ENCODE peak calls at places on chromosomes 4 and X, in six cellular contexts. W, F, V, N, X and O are unnamed samples.

GRCh38 chr4:72820107-72820506 is 249.4 kb downstream of the COX18 start:
- DNase-seq in W (no peak), F (no peak), V (no peak), N (no peak), X (no peak), O (no peak)

GRCh38 chr4:76601791-76602190 is 166.8 kb downstream of the SHROOM3 start:
- DNase-seq in W (no peak), F (no peak), V (peak; percentile 27), N (no peak), X (no peak), O (no peak)

GRCh38 chr4:86935499-86935832 is 655 bp downstream of the AFF1 start:
- DNase-seq in W (no peak), F (no peak), V (no peak), N (no peak), X (peak; percentile 10), O (no peak)

GRCh38 chr4:81214144-81214517 is 891 bp downstream of the PRKG2 start:
- DNase-seq in W (no peak), F (no peak), V (no peak), N (no peak), X (no peak), O (no peak)

GRCh38 chr4:123986268-123986798 is 589.7 kb downstream of the SPRY1 start:
- DNase-seq in W (peak; percentile 50), F (no peak), V (no peak), N (no peak), X (no peak), O (peak; percentile 57)

GRCh38 chrX:22196151-22196550 is 76.6 kb upstream of the CBLL2 start:
- DNase-seq in W (no peak), F (no peak), V (no peak), N (no peak), X (no peak), O (no peak)

GRCh38 chrX:69759921-69760625 is 144.2 kb downstream of the EDA start:
- DNase-seq in W (no peak), F (no peak), V (no peak), N (no peak), X (no peak), O (no peak)

GRCh38 chrX:48558270-48558669 is 16.0 kb upstream of the RBM3 start:
- DNase-seq in W (peak; percentile 27), F (no peak), V (no peak), N (no peak), X (no peak), O (no peak)

GRCh38 chr4:145231906-145232700 is 51.7 kb upstream of the OTUD4 start:
- DNase-seq in W (peak; percentile 15), F (no peak), V (no peak), N (no peak), X (no peak), O (peak; percentile 12)

GRCh38 chr4:54433686-54434085 is 204.6 kb downstream of the PDGFRA start:
- DNase-seq in W (no peak), F (no peak), V (no peak), N (no peak), X (no peak), O (no peak)

GRCh38 chr4:10664408-10664807 is 20.2 kb downstream of the CLNK start:
- DNase-seq in W (peak; percentile 32), F (no peak), V (no peak), N (no peak), X (no peak), O (peak; percentile 88)

GRCh38 chrX:119003462-119003861 is 29.0 kb downstream of the LONRF3 start:
- DNase-seq in W (no peak), F (no peak), V (no peak), N (no peak), X (no peak), O (no peak)

GRCh38 chrX:67693928-67694327 is 150.1 kb downstream of the AR start:
- DNase-seq in W (no peak), F (no peak), V (no peak), N (no peak), X (no peak), O (no peak)

GRCh38 chrX:44914532-44915198 is 41.7 kb downstream of the KDM6A start:
- DNase-seq in W (no peak), F (no peak), V (no peak), N (no peak), X (no peak), O (no peak)

GRCh38 chrX:152588206-152588605 is 49.5 kb upstream of the GABRQ start:
- DNase-seq in W (no peak), F (no peak), V (no peak), N (no peak), X (no peak), O (no peak)

GRCh38 chrX:7638053-7638452 is 204.9 kb upstream of the VCX start:
- DNase-seq in W (no peak), F (no peak), V (no peak), N (no peak), X (no peak), O (no peak)

GRCh38 chr4:186074189-186074588 is 5.2 kb downstream of the TLR3 start:
- DNase-seq in W (no peak), F (no peak), V (no peak), N (no peak), X (no peak), O (no peak)

GRCh38 chrX:34655496-34656258 is 1.4 kb downstream of the TMEM47 start:
- DNase-seq in W (no peak), F (no peak), V (no peak), N (no peak), X (no peak), O (no peak)